ENCODE peak calls at places on chromosomes 7 and 10, in four cellular contexts. W is retinal pigment epithelial cell, B is spleen, X is B cell. F is an unnamed sample.

GRCh38 chr7:34036069-34036920 is 131.0 kb downstream of the BMPER start:
- DNase-seq in W (no peak), B (peak; percentile 73), X (no peak), F (no peak)

GRCh38 chr10:79468015-79468560 is 22.7 kb upstream of the ZCCHC24 start:
- DNase-seq in W (no peak), B (no peak), X (no peak), F (no peak)

GRCh38 chr7:98398567-98399372 is 2.1 kb downstream of the BAIAP2L1 start:
- DNase-seq in W (no peak), B (no peak), X (no peak), F (no peak)

GRCh38 chr7:66699998-66700397 is 40.5 kb upstream of the RABGEF1 start:
- DNase-seq in W (no peak), B (no peak), X (no peak), F (no peak)

GRCh38 chr10:91420868-91421267 is 10.7 kb downstream of the HECTD2 start:
- DNase-seq in W (no peak), B (no peak), X (no peak), F (no peak)

GRCh38 chr7:148588891-148589215 is 1.7 kb upstream of the C7orf33 start:
- DNase-seq in W (no peak), B (no peak), X (no peak), F (no peak)

GRCh38 chr10:16519908-16520861 is 1.5 kb downstream of the C1QL3 start:
- DNase-seq in W (no peak), B (no peak), X (peak; percentile 39), F (no peak)

GRCh38 chr7:25759281-25759680 is 392.7 kb upstream of the NFE2L3 start:
- DNase-seq in W (no peak), B (no peak), X (no peak), F (no peak)

GRCh38 chr7:30251708-30252329 is 32.6 kb upstream of the ZNRF2 start:
- DNase-seq in W (no peak), B (no peak), X (no peak), F (no peak)

GRCh38 chr7:132393789-132394261 is 182.4 kb downstream of the PLXNA4 start:
- DNase-seq in W (no peak), B (peak; percentile 77), X (no peak), F (no peak)

GRCh38 chr7:148492157-148492860 is 98.3 kb upstream of the C7orf33 start:
- DNase-seq in W (no peak), B (no peak), X (no peak), F (no peak)

GRCh38 chr7:11540271-11540761 is 291.7 kb downstream of the THSD7A start:
- DNase-seq in W (no peak), B (no peak), X (no peak), F (no peak)

GRCh38 chr7:130154501-130155317 is 50.5 kb downstream of the TMEM209 start:
- DNase-seq in W (no peak), B (no peak), X (no peak), F (no peak)
- TF ChIP-seq CTCF in W (peak; percentile 41), B (no peak), X (no peak), F (peak; percentile 46)

GRCh38 chr10:100618091-100618615 is 82.4 kb downstream of the HIF1AN start:
- DNase-seq in W (no peak), B (peak; percentile 56), X (no peak), F (no peak)

GRCh38 chr10:100612601-100613595 is 77.2 kb downstream of the HIF1AN start:
- DNase-seq in W (no peak), B (no peak), X (no peak), F (no peak)

GRCh38 chr10:100618856-100619255 is 83.1 kb downstream of the HIF1AN start:
- DNase-seq in W (no peak), B (peak; percentile 30), X (no peak), F (no peak)

GRCh38 chr10:100615911-100616310 is 80.2 kb downstream of the HIF1AN start:
- DNase-seq in W (no peak), B (no peak), X (no peak), F (no peak)

DNA sequence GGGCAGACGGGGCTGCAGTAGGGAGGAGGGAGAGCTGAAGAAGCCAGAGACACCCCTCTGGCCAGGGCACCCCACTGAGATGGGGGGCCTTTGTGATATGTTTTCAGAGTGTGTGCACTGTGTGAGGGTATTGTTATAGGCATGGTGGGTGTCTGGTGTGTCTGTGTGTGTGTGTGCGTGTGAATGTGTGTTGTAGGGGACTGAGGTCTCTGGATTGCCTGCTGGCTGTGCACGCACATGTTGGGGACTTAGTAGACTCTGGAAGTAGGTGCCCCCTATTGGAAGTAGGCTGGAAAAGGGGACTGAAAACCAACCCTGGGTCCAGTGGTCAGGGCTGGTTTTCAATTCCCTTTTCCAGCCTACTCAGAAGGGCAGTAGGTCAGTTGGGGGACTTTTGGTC is 78.7 kb downstream of the HIF1AN start:
- DNase-seq in W (no peak), B (no peak), X (no peak), F (no peak)
- TF ChIP-seq CTCF in W (no peak), B (no peak), X (no peak), F (no peak)

GRCh38 chr10:83994351-83994750 is 145.0 kb upstream of the GHITM start:
- DNase-seq in W (no peak), B (no peak), X (no peak), F (no peak)

GRCh38 chr10:83990126-83990525 is 149.2 kb upstream of the GHITM start:
- DNase-seq in W (no peak), B (no peak), X (no peak), F (no peak)

GRCh38 chr10:83988435-83988834 is 150.9 kb upstream of the GHITM start:
- DNase-seq in W (no peak), B (no peak), X (no peak), F (no peak)

GRCh38 chr10:83995932-83996331 is 143.4 kb upstream of the GHITM start:
- DNase-seq in W (no peak), B (no peak), X (no peak), F (no peak)

DNA sequence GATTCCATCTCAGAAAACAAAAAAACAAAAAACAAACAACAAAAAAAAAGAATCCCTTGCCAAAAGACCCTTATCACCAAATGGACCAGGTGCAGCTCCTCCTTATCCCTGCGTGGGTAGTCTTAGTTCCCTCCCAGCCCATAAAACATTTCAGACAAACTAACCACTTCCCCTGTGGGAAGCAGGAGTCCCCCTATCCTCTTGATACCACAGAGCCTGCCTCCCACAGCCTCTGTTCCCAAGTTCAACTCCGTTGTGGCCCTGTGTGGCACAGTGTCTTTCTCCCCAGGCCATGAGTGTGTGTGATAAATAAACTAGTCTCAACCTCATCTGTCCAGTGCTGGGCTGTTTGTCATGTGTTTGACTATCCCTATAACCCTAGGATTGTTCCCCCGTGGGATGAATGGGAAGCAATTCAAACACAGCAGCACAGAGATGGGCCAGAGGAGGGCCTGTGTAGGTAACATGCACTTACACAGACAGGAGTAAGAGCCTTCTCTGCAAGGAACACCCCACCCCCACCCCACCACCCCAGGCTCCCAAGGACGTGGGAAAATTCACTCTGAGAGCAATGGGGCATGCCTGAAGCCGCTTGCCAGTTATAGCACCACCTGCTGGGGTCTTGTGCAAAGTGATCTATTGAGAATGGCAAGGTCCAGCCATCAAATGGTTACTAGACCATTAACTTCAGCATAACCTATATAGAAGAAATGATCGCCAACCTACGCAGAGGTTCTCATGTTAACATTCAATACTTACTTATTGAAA is 147.1 kb upstream of the GHITM start:
- DNase-seq in W (no peak), B (no peak), X (no peak), F (no peak)
- TF ChIP-seq CTCF in W (peak; percentile 50), B (no peak), X (no peak), F (peak; percentile 48)

GRCh38 chr7:55133630-55134392 is 115.0 kb downstream of the EGFR start:
- DNase-seq in W (peak; percentile 92), B (no peak), X (no peak), F (no peak)
- TF ChIP-seq CTCF in W (no peak), B (no peak), X (no peak), F (no peak)

GRCh38 chr10:71396084-71396713 is 521 bp upstream of the CDH23 start:
- DNase-seq in W (peak; percentile 7), B (peak; percentile 83), X (peak; percentile 81), F (peak; percentile 70)
- TF ChIP-seq CTCF in W (peak; percentile 54), B (peak; percentile 65), X (no peak), F (peak; percentile 53)

GRCh38 chr10:93612237-93612636 is at the start of gene PDE6C:
- DNase-seq in W (no peak), B (no peak), X (no peak), F (peak; percentile 34)

GRCh38 chr10:93616844-93617360 is 4.6 kb downstream of the PDE6C start:
- DNase-seq in W (no peak), B (no peak), X (no peak), F (no peak)

GRCh38 chr10:93614101-93614825 is 1.9 kb downstream of the PDE6C start:
- DNase-seq in W (no peak), B (no peak), X (no peak), F (no peak)

GRCh38 chr10:93620925-93621324 is 8.6 kb downstream of the PDE6C start:
- DNase-seq in W (no peak), B (no peak), X (no peak), F (no peak)

GRCh38 chr10:93615576-93615975 is 3.2 kb downstream of the PDE6C start:
- DNase-seq in W (no peak), B (no peak), X (no peak), F (no peak)
- TF ChIP-seq CTCF in W (no peak), B (no peak), X (no peak), F (no peak)

DNA sequence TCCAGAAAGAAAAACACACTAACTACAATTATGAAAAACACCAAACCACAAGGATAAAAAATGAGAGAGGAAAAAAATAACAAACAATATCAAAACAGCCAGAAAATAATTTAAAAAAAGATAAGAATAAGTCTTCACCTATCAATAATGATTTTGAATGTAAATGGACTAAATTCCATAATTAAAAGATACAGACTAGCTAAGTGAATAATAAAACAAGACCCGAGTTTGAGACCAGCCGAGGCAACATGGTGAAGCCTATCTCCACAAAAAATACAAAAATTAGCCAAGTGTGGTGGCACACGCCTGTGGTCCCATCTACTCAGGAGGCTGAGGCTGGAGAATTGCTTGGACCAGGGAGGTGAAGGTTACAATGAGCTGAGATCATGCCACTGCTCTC is 131.1 kb downstream of the MTERF1 start:
- DNase-seq in W (no peak), B (no peak), X (no peak), F (no peak)
- TF ChIP-seq CTCF in W (no peak), B (no peak), X (no peak), F (no peak)

DNA sequence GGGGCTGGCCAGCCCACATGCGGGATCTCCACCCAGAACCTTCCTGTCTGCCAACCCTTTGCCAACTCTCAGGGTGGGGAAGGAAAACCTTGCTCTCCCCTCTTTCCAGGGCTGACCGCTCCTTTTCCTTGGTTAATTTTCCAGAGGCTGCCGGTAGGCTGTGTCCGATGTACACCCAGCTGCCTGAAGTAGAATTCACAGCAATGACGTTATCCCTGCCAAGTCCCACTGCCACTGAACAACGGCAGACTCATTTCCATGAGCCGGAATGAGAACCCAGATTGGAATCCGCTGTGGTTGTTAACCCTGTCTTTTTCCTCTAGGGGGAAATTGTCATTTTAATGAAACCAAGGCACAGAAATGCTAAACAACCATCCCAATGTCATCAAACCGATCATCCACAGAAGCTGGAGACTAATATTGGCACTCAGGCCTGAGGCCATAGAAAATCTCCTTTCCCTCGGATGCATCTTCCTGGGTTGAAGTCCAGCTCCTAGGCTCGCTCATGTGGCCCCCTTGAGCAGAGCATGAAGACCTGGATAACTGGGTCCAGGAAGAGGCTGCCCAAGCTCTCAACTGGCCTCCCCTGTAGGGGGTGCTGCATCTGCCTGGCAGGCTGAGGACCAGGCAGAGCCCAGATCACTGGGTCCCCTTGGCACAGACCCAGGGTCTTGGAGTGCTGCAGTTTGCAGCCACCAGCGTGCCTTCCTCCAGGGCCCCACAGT is 30.4 kb downstream of the KLRG2 start:
- DNase-seq in W (no peak), B (no peak), X (no peak), F (no peak)
- TF ChIP-seq CTCF in W (peak; percentile 23), B (no peak), X (no peak), F (no peak)

F was measured in D721Med.